ENCODE peak calls at places on chromosomes 11 and 22, in ten cellular contexts. S is RWPE1; I is stimulated activated CD4-positive, alpha-beta T cell treated with anti-CD3 and anti-CD28 coated beads, Interleukin-4, amount 100 ng/mL, for 4 hours; H is NCI-H460; V is hepatocyte; W is SW480; P is cardiac fibroblast; N is HS-5; Z is foreskin keratinocyte; L is ELR. K is an unnamed sample.

GRCh38 chr11:134802116-134802515 is 390.1 kb upstream of the B3GAT1 start:
- DNase-seq in I (no peak), P (no peak), W (no peak), Z (no peak), S (no peak), H (no peak), L (no peak), N (no peak), V (peak), K (no peak)

GRCh38 chr11:9438611-9439010 is 22.2 kb upstream of the ZNF143 start:
- DNase-seq in P (no peak), L (no peak), V (no peak), H (no peak), S (no peak), N (no peak), Z (no peak), W (no peak), I (no peak), K (no peak)

GRCh38 chr11:128039140-128040021 is 548.0 kb downstream of the ETS1 start:
- DNase-seq in V (no peak), N (peak), H (no peak), S (peak), P (peak), Z (no peak), I (peak), L (peak), W (peak), K (no peak)

GRCh38 chr11:34825670-34826383 is 90.4 kb downstream of the APIP start:
- DNase-seq in Z (no peak), I (no peak), W (peak), H (no peak), S (no peak), L (no peak), V (peak), N (no peak), P (no peak), K (no peak)

GRCh38 chr11:102172127-102172848 is 62.0 kb downstream of the YAP1 start:
- DNase-seq in L (peak), S (no peak), W (no peak), H (no peak), P (peak), N (peak), I (no peak), V (no peak), Z (no peak), K (no peak)

GRCh38 chr11:126318642-126319373 is 14.9 kb downstream of the DCPS start:
- DNase-seq in S (peak), H (no peak), V (peak), N (no peak), P (peak), W (peak), I (no peak), L (peak), Z (peak), K (no peak)

GRCh38 chr22:39266398-39267030 is 21.7 kb upstream of the PDGFB start:
- DNase-seq in N (no peak), P (peak), W (no peak), Z (no peak), S (no peak), H (no peak), L (no peak), I (no peak), V (no peak), K (no peak)

GRCh38 chr11:65911682-65912568 is 6.9 kb downstream of the C11orf68 start:
- DNase-seq in L (peak), S (peak), Z (no peak), I (no peak), N (peak), P (peak), H (peak), V (peak), W (peak), K (no peak)

K was measured in substantia nigra.